ENCODE peak calls at places on chromosome 10, in nine cellular contexts. One of them, this sample, is unnamed.

GRCh38 chr10:120005408-120006280 is 113.1 kb downstream of the SEC23IP start:
- DNase-seq in gastrocnemius medialis: no peak
- DNase-seq in IMR-90: no peak
- DNase-seq in breast epithelium: no peak
- DNase-seq in H1: no peak
- DNase-seq in GM12878: no peak
- DNase-seq in lower leg skin: no peak
- DNase-seq in H54: no peak
- DNase-seq in A549: no peak
- DNase-seq in this sample: no peak

GRCh38 chr10:123529146-123529760 is 136.9 kb upstream of the GPR26 start:
- DNase-seq in H1: no peak
- DNase-seq in gastrocnemius medialis: no peak
- DNase-seq in breast epithelium: no peak
- DNase-seq in IMR-90: no peak
- DNase-seq in lower leg skin: peak
- DNase-seq in GM12878: no peak
- DNase-seq in H54: no peak
- DNase-seq in A549: no peak
- DNase-seq in this sample: no peak

GRCh38 chr10:124086787-124087671 is 6.4 kb downstream of the CHST15 start:
- DNase-seq in H54: no peak
- DNase-seq in lower leg skin: no peak
- DNase-seq in H1: no peak
- DNase-seq in gastrocnemius medialis: no peak
- DNase-seq in GM12878: no peak
- DNase-seq in breast epithelium: no peak
- DNase-seq in IMR-90: no peak
- DNase-seq in A549: no peak
- DNase-seq in this sample: no peak

GRCh38 chr10:49081532-49082275 is 33.6 kb downstream of the VSTM4 start:
- DNase-seq in H1: no peak
- DNase-seq in lower leg skin: peak
- DNase-seq in A549: no peak
- DNase-seq in IMR-90: peak
- DNase-seq in H54: no peak
- DNase-seq in gastrocnemius medialis: no peak
- DNase-seq in GM12878: no peak
- DNase-seq in breast epithelium: no peak
- DNase-seq in this sample: peak

GRCh38 chr10:29409241-29410051 is 120.6 kb downstream of the LYZL1 start:
- DNase-seq in H1: no peak
- DNase-seq in breast epithelium: peak
- DNase-seq in IMR-90: peak
- DNase-seq in gastrocnemius medialis: peak
- DNase-seq in H54: peak
- DNase-seq in GM12878: no peak
- DNase-seq in A549: peak
- DNase-seq in lower leg skin: peak
- DNase-seq in this sample: peak

GRCh38 chr10:34808789-34809745 is 6.0 kb downstream of the PARD3 start:
- DNase-seq in gastrocnemius medialis: no peak
- DNase-seq in IMR-90: peak
- DNase-seq in H54: no peak
- DNase-seq in GM12878: no peak
- DNase-seq in lower leg skin: peak
- DNase-seq in breast epithelium: no peak
- DNase-seq in A549: no peak
- DNase-seq in H1: no peak
- DNase-seq in this sample: peak

GRCh38 chr10:93386496-93387369 is 95.4 kb downstream of the MYOF start:
- DNase-seq in A549: no peak
- DNase-seq in lower leg skin: no peak
- DNase-seq in gastrocnemius medialis: peak
- DNase-seq in H54: no peak
- DNase-seq in IMR-90: no peak
- DNase-seq in H1: no peak
- DNase-seq in breast epithelium: no peak
- DNase-seq in GM12878: no peak
- DNase-seq in this sample: no peak

GRCh38 chr10:10869592-10869991 is 148.1 kb upstream of the CELF2 start:
- DNase-seq in GM12878: peak
- DNase-seq in H1: no peak
- DNase-seq in gastrocnemius medialis: no peak
- DNase-seq in lower leg skin: no peak
- DNase-seq in IMR-90: peak
- DNase-seq in breast epithelium: no peak
- DNase-seq in A549: no peak
- DNase-seq in H54: no peak
- DNase-seq in this sample: no peak

DNA sequence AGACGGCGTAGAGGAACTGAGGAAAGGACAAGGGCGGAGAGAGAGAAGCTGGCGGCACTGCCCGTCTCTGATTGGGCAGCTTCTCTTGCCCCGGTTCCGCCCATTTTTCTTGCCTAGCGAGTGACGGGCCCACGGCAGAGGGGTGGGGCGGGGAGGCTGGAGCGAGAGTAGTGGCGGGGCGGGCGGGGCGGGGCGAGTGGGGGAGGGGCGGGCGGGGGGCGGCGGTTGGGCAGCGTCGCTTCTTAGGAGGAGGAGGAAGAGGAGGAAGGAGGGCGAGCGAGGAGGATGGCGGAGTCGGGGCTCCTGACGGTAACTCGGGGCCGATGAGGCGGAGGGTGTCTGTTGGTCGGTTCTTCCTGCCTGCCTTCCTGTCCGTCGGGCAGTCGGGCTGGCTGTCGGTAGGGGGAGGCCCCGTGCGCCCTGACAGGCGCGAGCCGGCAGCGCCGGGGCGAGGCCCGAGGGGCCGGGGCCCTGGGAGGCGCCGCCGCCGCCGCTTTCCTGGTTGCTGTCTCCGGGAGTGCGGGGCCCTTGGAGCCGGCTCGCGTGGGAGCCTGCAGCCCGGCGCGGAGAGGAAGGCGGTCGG is at the start of gene SHOC2:
- DNase-seq in GM12878: no peak
- DNase-seq in A549: peak
- DNase-seq in gastrocnemius medialis: peak
- DNase-seq in IMR-90: no peak
- DNase-seq in breast epithelium: peak
- DNase-seq in H1: no peak
- DNase-seq in H54: no peak
- DNase-seq in lower leg skin: peak
- DNase-seq in this sample: peak
- TF ChIP-seq POLR2A in GM12878: peak
- TF ChIP-seq POLR2A in A549: peak
- TF ChIP-seq POLR2A in gastrocnemius medialis: peak
- TF ChIP-seq POLR2A in IMR-90: peak
- TF ChIP-seq POLR2A in breast epithelium: peak
- TF ChIP-seq POLR2A in H1: no peak
- TF ChIP-seq POLR2A in H54: peak
- TF ChIP-seq POLR2A in lower leg skin: no peak
- TF ChIP-seq POLR2A in this sample: peak

DNA sequence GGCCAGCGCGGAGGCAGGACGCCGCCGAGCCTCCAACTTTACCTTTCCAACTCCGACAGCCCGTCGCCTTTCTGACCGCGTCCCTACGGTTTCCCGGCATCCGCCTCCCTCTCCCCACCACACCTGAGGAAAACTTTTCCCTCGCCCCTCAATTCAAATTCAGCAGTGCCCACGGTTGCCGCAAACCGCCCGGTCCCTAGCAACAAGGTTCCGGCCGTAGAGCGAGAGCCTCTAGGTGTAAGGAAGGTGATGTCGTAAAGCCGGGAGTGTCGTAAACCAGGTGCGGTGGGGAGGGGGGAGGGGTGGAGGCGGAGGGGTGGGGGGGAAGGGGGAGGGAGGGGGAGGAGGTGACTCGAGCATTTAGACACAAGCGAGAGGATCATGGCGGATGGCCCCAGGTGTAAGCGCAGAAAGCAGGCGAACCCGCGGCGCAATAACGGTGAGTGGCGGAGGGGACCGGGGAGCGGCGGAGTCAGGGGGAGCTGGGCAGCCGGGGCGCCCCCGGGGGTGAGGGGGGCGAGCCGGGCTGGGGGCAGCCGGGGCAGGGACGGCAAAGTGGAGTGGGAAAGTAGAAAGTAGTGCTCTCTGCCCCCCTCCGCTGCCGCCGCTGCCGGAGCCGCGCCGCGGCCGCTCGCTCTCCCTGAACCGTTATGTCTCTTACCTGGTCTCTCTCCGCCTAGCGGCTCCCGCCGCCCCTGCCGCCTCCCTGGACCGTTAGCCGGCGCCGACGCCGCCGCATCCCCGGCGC is at the start of gene ZEB1:
- DNase-seq in IMR-90: peak
- DNase-seq in lower leg skin: peak
- DNase-seq in H54: peak
- DNase-seq in A549: peak
- DNase-seq in GM12878: no peak
- DNase-seq in gastrocnemius medialis: peak
- DNase-seq in breast epithelium: peak
- DNase-seq in H1: no peak
- DNase-seq in this sample: peak
- TF ChIP-seq POLR2A in IMR-90: peak
- TF ChIP-seq POLR2A in lower leg skin: no peak
- TF ChIP-seq POLR2A in H54: peak
- TF ChIP-seq POLR2A in A549: peak
- TF ChIP-seq POLR2A in GM12878: peak
- TF ChIP-seq POLR2A in gastrocnemius medialis: peak
- TF ChIP-seq POLR2A in breast epithelium: no peak
- TF ChIP-seq POLR2A in H1: no peak
- TF ChIP-seq POLR2A in this sample: no peak

DNA sequence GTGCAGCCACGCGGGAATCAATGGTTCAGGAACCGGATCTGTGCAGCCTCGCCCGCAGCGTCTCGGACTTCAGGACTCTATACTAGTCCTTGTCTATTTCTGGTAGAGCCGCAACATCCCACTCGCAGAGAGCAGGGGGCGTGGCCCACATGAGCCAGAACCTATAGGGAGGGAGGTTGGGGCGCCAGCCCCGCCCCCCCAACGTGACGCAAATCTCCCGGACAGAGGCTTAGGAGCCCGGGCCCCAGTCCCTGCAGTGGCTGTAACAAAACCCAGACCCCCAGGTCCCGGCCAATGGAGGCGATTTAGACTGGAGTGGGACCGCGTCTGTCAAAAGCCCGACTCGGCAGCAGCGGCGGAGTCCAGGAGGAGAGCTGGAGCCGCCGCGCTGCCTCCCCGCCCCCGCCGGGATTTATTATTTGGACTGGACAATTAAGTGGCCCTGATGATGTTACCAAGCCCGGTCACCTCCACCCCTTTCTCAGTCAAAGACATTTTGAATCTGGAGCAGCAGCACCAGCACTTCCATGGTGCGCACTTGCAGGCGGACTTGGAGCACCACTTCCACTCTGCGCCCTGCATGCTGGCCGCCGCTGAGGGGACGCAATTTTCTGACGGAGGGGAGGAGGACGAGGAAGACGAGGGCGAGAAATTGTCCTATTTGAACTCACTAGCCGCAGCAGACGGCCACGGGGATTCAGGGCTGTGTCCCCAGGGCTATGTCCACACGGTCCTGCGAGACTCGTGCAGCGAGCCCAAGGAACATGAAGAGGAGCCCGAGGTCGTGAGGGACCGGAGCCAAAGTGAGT is at the start of gene NKX2-3:
- DNase-seq in IMR-90: peak
- DNase-seq in GM12878: no peak
- DNase-seq in breast epithelium: no peak
- DNase-seq in gastrocnemius medialis: no peak
- DNase-seq in lower leg skin: no peak
- DNase-seq in H1: no peak
- DNase-seq in A549: peak
- DNase-seq in H54: no peak
- DNase-seq in this sample: peak
- TF ChIP-seq POLR2A in IMR-90: no peak
- TF ChIP-seq POLR2A in GM12878: no peak
- TF ChIP-seq POLR2A in breast epithelium: no peak
- TF ChIP-seq POLR2A in gastrocnemius medialis: no peak
- TF ChIP-seq POLR2A in lower leg skin: no peak
- TF ChIP-seq POLR2A in H1: no peak
- TF ChIP-seq POLR2A in A549: no peak
- TF ChIP-seq POLR2A in H54: no peak
- TF ChIP-seq POLR2A in this sample: no peak

GRCh38 chr10:62092301-62092990 is 176.2 kb downstream of the RTKN2 start:
- DNase-seq in H1: no peak
- DNase-seq in lower leg skin: no peak
- DNase-seq in GM12878: no peak
- DNase-seq in IMR-90: no peak
- DNase-seq in A549: no peak
- DNase-seq in gastrocnemius medialis: no peak
- DNase-seq in H54: no peak
- DNase-seq in breast epithelium: no peak
- DNase-seq in this sample: no peak

GRCh38 chr10:62098278-62099121 is 170.1 kb downstream of the RTKN2 start:
- DNase-seq in H1: no peak
- DNase-seq in IMR-90: peak
- DNase-seq in breast epithelium: no peak
- DNase-seq in lower leg skin: no peak
- DNase-seq in GM12878: no peak
- DNase-seq in gastrocnemius medialis: no peak
- DNase-seq in A549: no peak
- DNase-seq in H54: no peak
- DNase-seq in this sample: no peak

GRCh38 chr10:62093863-62094291 is 174.8 kb downstream of the RTKN2 start:
- DNase-seq in gastrocnemius medialis: no peak
- DNase-seq in GM12878: no peak
- DNase-seq in IMR-90: peak
- DNase-seq in H54: peak
- DNase-seq in H1: no peak
- DNase-seq in A549: no peak
- DNase-seq in breast epithelium: no peak
- DNase-seq in lower leg skin: no peak
- DNase-seq in this sample: no peak

GRCh38 chr10:62096534-62096933 is 172.1 kb downstream of the RTKN2 start:
- DNase-seq in lower leg skin: no peak
- DNase-seq in GM12878: no peak
- DNase-seq in gastrocnemius medialis: no peak
- DNase-seq in H1: no peak
- DNase-seq in A549: no peak
- DNase-seq in IMR-90: peak
- DNase-seq in H54: no peak
- DNase-seq in breast epithelium: no peak
- DNase-seq in this sample: no peak

DNA sequence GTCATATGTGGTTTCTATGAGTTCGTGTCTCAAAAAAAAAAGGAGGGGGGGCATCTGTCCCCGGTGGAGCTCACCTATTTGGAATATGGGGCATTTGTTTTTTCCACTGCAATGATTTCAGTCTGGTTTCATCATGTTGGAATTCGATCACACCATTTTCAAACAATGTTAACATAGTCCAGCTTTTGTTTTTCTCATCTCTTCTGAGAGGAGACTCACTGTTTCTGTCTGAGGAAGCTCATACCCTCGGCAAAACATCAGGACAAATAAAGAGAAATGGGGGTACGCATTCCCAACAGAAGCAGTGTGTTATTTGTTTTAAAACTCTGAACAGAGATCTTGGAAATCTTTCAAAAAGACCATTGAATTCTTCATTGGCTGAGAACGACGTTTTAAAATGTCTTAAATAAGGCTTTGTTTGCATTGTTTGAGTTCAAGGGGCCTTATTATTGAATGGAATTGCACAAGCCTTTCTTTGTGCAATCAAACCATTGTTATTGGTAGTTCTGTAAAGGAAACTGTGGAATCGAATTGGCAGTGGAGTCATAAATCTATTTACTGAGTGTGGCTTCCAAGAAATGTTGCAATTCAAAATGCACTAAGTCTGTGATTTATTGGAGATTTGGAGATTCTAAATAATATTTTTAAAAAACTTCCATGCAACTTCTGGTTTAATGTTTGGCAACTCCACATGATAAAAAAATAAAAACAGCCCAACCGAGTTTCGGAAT is 173.1 kb downstream of the RTKN2 start:
- DNase-seq in H54: no peak
- DNase-seq in H1: no peak
- DNase-seq in IMR-90: peak
- DNase-seq in GM12878: no peak
- DNase-seq in A549: no peak
- DNase-seq in breast epithelium: no peak
- DNase-seq in gastrocnemius medialis: no peak
- DNase-seq in lower leg skin: no peak
- DNase-seq in this sample: no peak
- TF ChIP-seq POLR2A in H54: no peak
- TF ChIP-seq POLR2A in H1: no peak
- TF ChIP-seq POLR2A in IMR-90: no peak
- TF ChIP-seq POLR2A in GM12878: no peak
- TF ChIP-seq POLR2A in A549: no peak
- TF ChIP-seq POLR2A in breast epithelium: no peak
- TF ChIP-seq POLR2A in gastrocnemius medialis: no peak
- TF ChIP-seq POLR2A in lower leg skin: no peak
- TF ChIP-seq POLR2A in this sample: no peak